ENCODE peak calls at places on chromosomes 4 and X, in eight cellular contexts. E, X, I, K, H, F, P and M are unnamed samples.

GRCh38 chr4:14726441-14727405 is 275.6 kb upstream of the CPEB2 start:
- DNase-seq in E (peak), X (no peak), I (no peak), K (no peak), H (no peak), F (no peak), P (no peak), M (no peak)

GRCh38 chr4:17589355-17589754 is 12.4 kb downstream of the LAP3 start:
- DNase-seq in E (no peak), X (no peak), I (no peak), K (no peak), H (no peak), F (no peak), P (no peak), M (no peak)

GRCh38 chrX:2452799-2453198 is 48.0 kb downstream of the DHRSX start:
- DNase-seq in E (no peak), X (no peak), I (no peak), K (no peak), H (no peak), F (no peak), P (no peak), M (no peak)

GRCh38 chr4:48780867-48781219 is 764 bp upstream of the FRYL start:
- DNase-seq in E (peak), X (no peak), I (peak), K (no peak), H (no peak), F (peak), P (no peak), M (peak)

GRCh38 chr4:84319124-84319523 is 180.0 kb downstream of the NKX6-1 start:
- DNase-seq in E (no peak), X (no peak), I (no peak), K (no peak), H (peak), F (no peak), P (no peak), M (no peak)

GRCh38 chr4:182717788-182718583 is 199.2 kb downstream of the DCTD start:
- DNase-seq in E (no peak), X (no peak), I (no peak), K (peak), H (no peak), F (no peak), P (no peak), M (no peak)

GRCh38 chr4:7165874-7166201 is 26.5 kb upstream of the SORCS2 start:
- DNase-seq in E (no peak), X (no peak), I (no peak), K (no peak), H (no peak), F (no peak), P (no peak), M (no peak)

GRCh38 chrX:153669174-153669890 is 4.3 kb downstream of the PNCK start:
- DNase-seq in E (no peak), X (no peak), I (peak), K (peak), H (no peak), F (no peak), P (no peak), M (peak)

GRCh38 chr4:170978990-170979389 is 834.2 kb upstream of the GALNTL6 start:
- DNase-seq in E (no peak), X (no peak), I (no peak), K (no peak), H (no peak), F (no peak), P (no peak), M (no peak)

GRCh38 chrX:43940811-43941210 is 32.4 kb downstream of the NDP start:
- DNase-seq in E (no peak), X (no peak), I (no peak), K (no peak), H (no peak), F (peak), P (no peak), M (no peak)

GRCh38 chr4:56227301-56227835 is 159.9 kb downstream of the AASDH start:
- DNase-seq in E (no peak), X (no peak), I (no peak), K (no peak), H (no peak), F (no peak), P (no peak), M (no peak)